ENCODE peak calls at places on chromosomes 11 and 22, in six cellular contexts. U is GM10248, B is AG04450, K is ovary, I is AG09309, R is body of pancreas. Z is an unnamed sample.

GRCh38 chr11:74493816-74494630 is 499 bp upstream of the LIPT2 start:
- DNase-seq in B (no peak), R (no peak), I (peak; percentile 23), K (no peak), U (no peak), Z (no peak)

GRCh38 chr11:93013646-93014045 is 44.2 kb downstream of the MTNR1B start:
- DNase-seq in U (no peak), B (no peak), K (no peak), I (no peak), R (no peak), Z (no peak)

GRCh38 chr11:63769719-63770443 is 1.3 kb upstream of the ZFTA start:
- DNase-seq in U (no peak), B (no peak), I (no peak), K (peak; percentile 35), R (peak; percentile 25), Z (no peak)

GRCh38 chr22:42932857-42933782 is 76.0 kb upstream of the ARFGAP3 start:
- DNase-seq in B (no peak), I (no peak), R (no peak), U (peak; percentile 81), K (no peak), Z (no peak)

GRCh38 chr11:2347449-2347848 is 29.7 kb upstream of the CD81 start:
- DNase-seq in B (no peak), R (no peak), K (no peak), U (no peak), I (no peak), Z (no peak)

GRCh38 chr11:121687961-121688566 is 235.3 kb upstream of the SORL1-AS1 start:
- DNase-seq in U (no peak), B (peak; percentile 23), R (no peak), I (peak; percentile 31), K (no peak), Z (no peak)

GRCh38 chr11:20235164-20235563 is 74.9 kb upstream of the DBX1 start:
- DNase-seq in I (no peak), R (no peak), U (no peak), K (no peak), B (no peak), Z (no peak)

GRCh38 chr11:1232328-1233321 is 9.8 kb downstream of the MUC5B start:
- DNase-seq in B (no peak), I (no peak), R (peak; percentile 5), K (peak; percentile 17), U (no peak), Z (peak; percentile 87)

GRCh38 chr22:33326540-33327295 is 268.5 kb upstream of the SYN3 start:
- DNase-seq in B (peak; percentile 6), K (no peak), I (no peak), R (no peak), U (no peak), Z (no peak)

GRCh38 chr11:111945198-111945597 is 8.1 kb downstream of the DIXDC1 start:
- DNase-seq in B (no peak), R (no peak), I (no peak), K (no peak), U (no peak), Z (no peak)

GRCh38 chr11:117961896-117962295 is 24.3 kb upstream of the IL10RA start:
- DNase-seq in K (no peak), B (no peak), U (no peak), I (no peak), R (no peak), Z (no peak)

GRCh38 chr11:47408598-47409439 is 429 bp downstream of the SLC39A13 start:
- DNase-seq in U (no peak), K (no peak), R (peak; percentile 44), I (no peak), B (peak; percentile 66), Z (peak; percentile 93)

GRCh38 chr22:39241632-39242388 is 3.0 kb downstream of the PDGFB start:
- DNase-seq in B (no peak), I (no peak), K (no peak), U (no peak), R (peak; percentile 38), Z (no peak)

GRCh38 chr11:19963697-19964340 is 196.5 kb downstream of the DBX1 start:
- DNase-seq in B (no peak), K (no peak), U (no peak), R (no peak), I (no peak), Z (no peak)

GRCh38 chr11:5291207-5291838 is 10.4 kb downstream of the OR51B4 start:
- DNase-seq in I (no peak), B (no peak), K (no peak), R (no peak), U (peak; percentile 40), Z (no peak)

GRCh38 chr22:37909756-37910155 is 3.7 kb downstream of the MICALL1 start:
- DNase-seq in I (no peak), R (no peak), B (no peak), U (no peak), K (no peak), Z (no peak)

GRCh38 chr22:44360686-44361381 is 48.1 kb upstream of the SHISAL1 start:
- DNase-seq in U (no peak), I (peak; percentile 77), B (peak; percentile 45), K (peak; percentile 53), R (no peak), Z (peak; percentile 95)

GRCh38 chr11:6022954-6023353 is 7.6 kb downstream of the OR56A1 start:
- DNase-seq in U (no peak), I (peak; percentile 23), B (no peak), K (no peak), R (peak; percentile 9), Z (no peak)

DNA sequence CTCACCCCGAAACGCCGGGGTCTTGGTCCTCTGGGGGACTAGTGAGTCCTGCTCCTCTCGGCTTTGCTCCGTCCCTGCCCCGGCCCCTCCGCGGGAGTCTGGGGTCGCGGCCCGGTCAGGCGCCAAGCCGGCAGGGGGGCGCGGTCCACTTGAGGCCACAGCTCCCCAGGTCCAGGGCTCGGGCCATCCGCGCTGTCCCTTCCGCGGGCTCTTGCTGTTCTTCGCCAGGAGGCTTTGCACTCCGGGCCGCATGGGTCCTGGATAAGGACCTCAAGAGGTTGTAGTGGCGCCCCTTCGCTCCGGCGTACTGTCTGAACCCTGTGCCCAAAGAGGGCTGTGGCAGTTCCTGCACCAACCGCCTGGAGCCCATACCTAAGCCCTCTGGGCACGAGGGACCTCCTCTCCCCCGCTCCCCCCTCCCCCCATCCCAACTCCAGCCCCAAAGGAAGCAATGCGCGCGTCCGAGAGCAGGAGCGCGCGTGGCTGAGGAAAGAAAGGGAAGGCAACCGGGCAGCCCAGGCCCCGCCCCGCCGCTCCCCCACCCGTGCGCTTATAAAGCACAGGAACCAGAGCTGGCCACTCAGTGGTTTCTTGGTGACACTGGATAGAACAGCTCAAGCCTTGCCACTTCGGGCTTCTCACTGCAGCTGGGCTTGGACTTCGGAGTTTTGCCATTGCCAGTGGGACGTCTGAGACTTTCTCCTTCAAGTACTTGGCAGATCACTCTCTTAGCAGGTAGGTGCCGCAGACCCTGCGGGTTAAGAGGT is at the start of gene ADM:
- DNase-seq in R (peak; percentile 87), U (peak; percentile 71), I (peak; percentile 90), B (peak; percentile 90), K (peak; percentile 90), Z (peak; percentile 94)
- TF ChIP-seq CTCF in R (peak; percentile 53), U (peak; percentile 56), I (peak; percentile 44), B (peak; percentile 55), K (peak; percentile 73), Z (peak; percentile 86)

DNA sequence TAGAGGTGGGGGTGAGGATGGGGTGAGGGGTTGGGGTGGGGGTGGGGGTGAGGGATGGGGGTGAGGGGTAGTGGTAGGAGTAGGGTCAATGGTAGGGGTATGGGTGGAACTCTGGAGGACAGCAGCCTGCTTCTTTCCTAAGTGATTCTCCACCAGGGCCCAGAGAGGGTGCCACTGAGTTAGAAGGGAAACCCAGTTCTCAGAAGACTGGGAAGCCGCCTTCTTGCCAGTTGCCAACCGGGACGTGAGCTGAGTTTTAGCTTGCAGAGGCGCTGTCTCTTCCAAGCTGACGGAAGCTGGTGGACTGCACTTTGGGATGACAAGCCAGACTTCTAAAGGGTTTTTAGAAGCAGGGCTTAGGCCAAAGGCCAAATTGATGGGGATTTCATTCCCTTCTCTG is 104.4 kb downstream of the NAT10 start:
- DNase-seq in U (no peak), R (no peak), B (no peak), I (no peak), K (no peak), Z (no peak)
- TF ChIP-seq CTCF in U (no peak), R (no peak), B (no peak), I (no peak), K (no peak), Z (no peak)

DNA sequence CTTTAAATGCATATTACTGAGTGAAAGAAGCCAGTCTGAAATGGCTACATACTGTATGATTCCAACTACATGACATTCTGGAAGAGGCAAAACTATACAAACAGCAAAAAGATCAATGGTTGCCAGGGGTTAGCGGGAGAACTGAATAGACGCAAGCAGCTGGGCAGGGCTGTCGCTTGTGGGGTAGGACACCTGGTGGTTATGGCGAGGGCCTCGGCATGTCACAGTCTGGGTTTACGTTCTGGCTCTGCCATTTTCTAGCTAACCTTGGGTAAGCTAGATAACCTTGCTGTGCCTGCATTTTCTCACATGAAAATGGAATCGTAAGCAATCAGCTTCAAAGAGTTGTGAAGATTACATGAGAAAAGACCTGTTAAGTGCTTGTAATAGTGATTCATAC is 55.2 kb upstream of the SYT13 start:
- DNase-seq in B (no peak), K (no peak), I (no peak), U (no peak), R (no peak), Z (no peak)
- TF ChIP-seq CTCF in B (no peak), K (no peak), I (no peak), U (no peak), R (no peak), Z (no peak)

GRCh38 chr11:12050470-12050891 is 42.1 kb upstream of the DKK3 start:
- DNase-seq in U (no peak), I (no peak), K (no peak), R (peak; percentile 44), B (no peak), Z (no peak)

GRCh38 chr11:12050911-12051667 is 42.7 kb upstream of the DKK3 start:
- DNase-seq in U (no peak), R (peak; percentile 76), I (no peak), K (no peak), B (no peak), Z (no peak)

GRCh38 chr11:12056112-12056511 is 47.7 kb upstream of the DKK3 start:
- DNase-seq in B (no peak), U (no peak), K (no peak), I (no peak), R (no peak), Z (no peak)

GRCh38 chr11:12053606-12054361 is 45.4 kb upstream of the DKK3 start:
- DNase-seq in I (no peak), K (no peak), R (no peak), U (no peak), B (no peak), Z (no peak)

DNA sequence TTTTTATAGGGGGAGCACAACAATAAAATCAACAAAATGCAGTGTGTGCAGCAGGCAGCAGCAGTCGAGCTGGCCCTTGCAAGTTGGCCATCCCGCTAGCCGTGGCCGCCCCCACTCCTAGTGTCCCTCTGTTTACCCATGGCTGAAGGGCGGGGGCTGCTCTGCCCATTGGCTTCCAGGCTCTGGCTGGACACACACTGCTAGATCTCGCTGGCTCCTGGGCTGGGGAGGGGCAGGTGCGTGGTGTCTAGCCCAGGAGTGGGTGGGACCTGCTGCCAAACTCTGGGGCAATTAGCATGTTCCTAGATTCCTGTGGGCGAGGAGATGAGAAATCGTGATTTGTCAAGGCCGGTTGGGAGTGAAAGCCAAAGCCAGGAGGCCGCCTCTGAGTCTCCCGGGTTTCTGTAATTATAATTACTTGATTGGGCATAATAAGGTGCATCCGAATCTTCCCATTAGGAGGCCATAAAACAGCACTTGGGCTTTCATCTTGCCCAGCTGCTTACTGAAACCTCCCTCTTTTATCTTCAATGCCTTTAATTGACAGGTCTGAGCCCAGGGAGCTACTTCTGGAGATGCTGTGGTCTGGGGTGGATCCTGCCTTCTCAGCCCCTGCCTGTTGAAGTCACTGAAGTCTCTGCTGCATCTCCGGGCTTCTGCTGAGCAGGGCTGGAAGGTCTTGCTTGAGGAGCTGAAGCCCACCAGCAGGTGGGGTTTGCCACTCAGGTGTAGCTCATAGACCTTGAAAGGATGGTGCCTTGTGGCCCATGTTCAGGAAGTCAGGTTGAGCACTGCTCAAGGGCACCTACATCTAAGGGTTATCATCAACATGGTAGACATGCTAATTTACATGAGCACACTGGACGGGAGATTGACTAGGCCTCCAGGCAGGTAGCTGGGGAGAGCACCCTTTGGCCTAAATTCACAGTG is 44.5 kb upstream of the DKK3 start:
- DNase-seq in K (no peak), I (no peak), B (no peak), U (no peak), R (no peak), Z (no peak)
- TF ChIP-seq CTCF in K (no peak), I (no peak), B (peak; percentile 45), U (no peak), R (no peak), Z (peak; percentile 36)